ENCODE peak calls at places on chromosomes 1 and 21, in four cellular contexts. W is psoas muscle, R is prostate gland, U is HepG2. Z is an unnamed sample.
A peak's percentile ranks its signal among the peaks of the same experiment; 100 is the strongest.

GRCh38 chr21:42009831-42010506 is at the start of gene ZBTB21:
- DNase-seq in U (peak; percentile 96), W (peak; percentile 99), R (peak; percentile 98), Z (peak; percentile 99)

GRCh38 chr1:96979287-96979686 is 257.7 kb downstream of the PTBP2 start:
- DNase-seq in W (no peak), U (no peak), R (no peak), Z (no peak)

GRCh38 chr1:223515416-223515815 is 122.2 kb downstream of the CCDC185 start:
- DNase-seq in W (no peak), U (no peak), R (no peak), Z (no peak)

GRCh38 chr1:181044449-181044966 is 10.7 kb downstream of the MR1 start:
- DNase-seq in W (no peak), U (peak; percentile 82), R (peak; percentile 67), Z (peak; percentile 36)

GRCh38 chr1:167757433-167758309 is 35.9 kb downstream of the MPZL1 start:
- DNase-seq in R (no peak), U (no peak), W (no peak), Z (no peak)

GRCh38 chr1:119947468-119947867 is 51.2 kb upstream of the ADAM30 start:
- DNase-seq in W (no peak), R (no peak), U (no peak), Z (no peak)

GRCh38 chr1:240155605-240156004 is 63.9 kb downstream of the FMN2 start:
- DNase-seq in W (no peak), U (no peak), R (no peak), Z (no peak)

GRCh38 chr1:84689514-84690396 is 506 bp downstream of the SSX2IP start:
- DNase-seq in R (peak; percentile 35), W (peak; percentile 70), U (peak; percentile 35), Z (peak; percentile 88)

GRCh38 chr1:175234639-175235038 is 42.1 kb upstream of the KIAA0040 start:
- DNase-seq in R (no peak), W (no peak), U (no peak), Z (no peak)

GRCh38 chr1:13832536-13832935 is 132.5 kb downstream of the PRDM2 start:
- DNase-seq in W (no peak), R (no peak), U (no peak), Z (no peak)

GRCh38 chr1:193278968-193279367 is 92.6 kb upstream of the B3GALT2 start:
- DNase-seq in U (no peak), W (no peak), R (no peak), Z (no peak)

GRCh38 chr1:51627672-51628071 is 10.8 kb downstream of the OSBPL9 start:
- DNase-seq in U (peak; percentile 49), W (no peak), R (no peak), Z (no peak)

GRCh38 chr1:32172621-32173245 is 6.7 kb upstream of the TXLNA start:
- DNase-seq in R (no peak), U (no peak), W (no peak), Z (no peak)

GRCh38 chr1:169368406-169368769 is 393 bp downstream of the BLZF1 start:
- DNase-seq in R (peak; percentile 13), U (peak; percentile 2), W (no peak), Z (no peak)

GRCh38 chr1:112906155-112906698 is 49.8 kb downstream of the SLC16A1 start:
- DNase-seq in U (no peak), W (no peak), R (no peak), Z (no peak)

GRCh38 chr1:181161170-181161870 is 72.8 kb downstream of the IER5 start:
- DNase-seq in U (no peak), W (no peak), R (no peak), Z (no peak)

GRCh38 chr1:244970236-244970652 is 105.9 kb upstream of the HNRNPU start:
- DNase-seq in R (no peak), W (peak; percentile 90), U (peak; percentile 77), Z (peak; percentile 86)

GRCh38 chr21:21101911-21102310 is 103.7 kb downstream of the NCAM2 start:
- DNase-seq in U (peak; percentile 3), W (no peak), R (peak; percentile 9), Z (no peak)

GRCh38 chr1:182084487-182085316 is 23.2 kb upstream of the ZNF648 start:
- DNase-seq in W (peak; percentile 91), U (peak; percentile 78), R (peak; percentile 85), Z (peak; percentile 94)

GRCh38 chr1:217137210-217137871 is 414.1 kb upstream of the ESRRG start:
- DNase-seq in R (no peak), U (no peak), W (peak; percentile 37), Z (peak; percentile 61)

GRCh38 chr1:17211377-17211776 is 6.4 kb downstream of the PADI1 start:
- DNase-seq in W (no peak), U (no peak), R (no peak), Z (no peak)

GRCh38 chr1:26557078-26557477 is 27.5 kb downstream of the RPS6KA1 start:
- DNase-seq in W (no peak), U (no peak), R (no peak), Z (no peak)

GRCh38 chr1:201357211-201357610 is 20.3 kb downstream of the TNNT2 start:
- DNase-seq in U (no peak), W (peak; percentile 42), R (no peak), Z (peak; percentile 36)

GRCh38 chr1:76239470-76239918 is 164.9 kb downstream of the ST6GALNAC3 start:
- DNase-seq in U (no peak), W (no peak), R (no peak), Z (no peak)

GRCh38 chr1:7253118-7253480 is 467.8 kb downstream of the CAMTA1 start:
- DNase-seq in R (no peak), U (no peak), W (no peak), Z (no peak)

GRCh38 chr1:223146745-223147144 is 3.7 kb upstream of the TLR5 start:
- DNase-seq in R (no peak), W (no peak), U (no peak), Z (no peak)

GRCh38 chr21:22993822-22994574 is 1995.8 kb downstream of the NCAM2 start:
- DNase-seq in W (no peak), U (no peak), R (no peak), Z (no peak)

GRCh38 chr1:99772809-99773208 is 6.4 kb upstream of the FRRS1 start:
- DNase-seq in U (no peak), W (no peak), R (no peak), Z (no peak)

GRCh38 chr1:23098463-23099170 is 70.0 kb downstream of the LUZP1 start:
- DNase-seq in R (peak; percentile 57), W (no peak), U (peak; percentile 62), Z (no peak)

GRCh38 chr1:57796609-57797008 is 372.7 kb upstream of the DAB1 start:
- DNase-seq in W (no peak), U (no peak), R (no peak), Z (no peak)

GRCh38 chr1:1221887-1222574 is 8.1 kb upstream of the TNFRSF4 start:
- DNase-seq in W (no peak), R (no peak), U (no peak), Z (no peak)

GRCh38 chr1:1222575-1223225 is 8.7 kb upstream of the TNFRSF4 start:
- DNase-seq in R (no peak), U (no peak), W (no peak), Z (no peak)

GRCh38 chr1:1225238-1225845 is 6.5 kb downstream of the SDF4 start:
- DNase-seq in U (no peak), W (no peak), R (no peak), Z (no peak)

GRCh38 chr1:1223321-1223720 is 8.5 kb downstream of the SDF4 start:
- DNase-seq in W (no peak), U (no peak), R (no peak), Z (no peak)

GRCh38 chr1:1223891-1224290 is 7.9 kb downstream of the SDF4 start:
- DNase-seq in U (no peak), R (no peak), W (no peak), Z (no peak)
- H3K36me3 ChIP-seq in U (peaks cover 74% of the 10 kb centered on the region), R (peaks cover 27% of the 10 kb centered on the region), W (peaks cover 77% of the 10 kb centered on the region), Z (peaks cover 16% of the 10 kb centered on the region)

GRCh38 chr21:17560377-17560776 is 47.5 kb downstream of the CXADR start:
- DNase-seq in R (no peak), U (no peak), W (no peak), Z (no peak)

GRCh38 chr21:17552410-17552809 is 39.6 kb downstream of the CXADR start:
- DNase-seq in R (no peak), U (no peak), W (no peak), Z (no peak)

GRCh38 chr21:17554120-17554519 is 41.3 kb downstream of the CXADR start:
- DNase-seq in U (no peak), W (no peak), R (no peak), Z (no peak)

GRCh38 chr21:17550671-17551308 is 37.9 kb downstream of the CXADR start:
- DNase-seq in R (no peak), W (no peak), U (no peak), Z (no peak)

DNA sequence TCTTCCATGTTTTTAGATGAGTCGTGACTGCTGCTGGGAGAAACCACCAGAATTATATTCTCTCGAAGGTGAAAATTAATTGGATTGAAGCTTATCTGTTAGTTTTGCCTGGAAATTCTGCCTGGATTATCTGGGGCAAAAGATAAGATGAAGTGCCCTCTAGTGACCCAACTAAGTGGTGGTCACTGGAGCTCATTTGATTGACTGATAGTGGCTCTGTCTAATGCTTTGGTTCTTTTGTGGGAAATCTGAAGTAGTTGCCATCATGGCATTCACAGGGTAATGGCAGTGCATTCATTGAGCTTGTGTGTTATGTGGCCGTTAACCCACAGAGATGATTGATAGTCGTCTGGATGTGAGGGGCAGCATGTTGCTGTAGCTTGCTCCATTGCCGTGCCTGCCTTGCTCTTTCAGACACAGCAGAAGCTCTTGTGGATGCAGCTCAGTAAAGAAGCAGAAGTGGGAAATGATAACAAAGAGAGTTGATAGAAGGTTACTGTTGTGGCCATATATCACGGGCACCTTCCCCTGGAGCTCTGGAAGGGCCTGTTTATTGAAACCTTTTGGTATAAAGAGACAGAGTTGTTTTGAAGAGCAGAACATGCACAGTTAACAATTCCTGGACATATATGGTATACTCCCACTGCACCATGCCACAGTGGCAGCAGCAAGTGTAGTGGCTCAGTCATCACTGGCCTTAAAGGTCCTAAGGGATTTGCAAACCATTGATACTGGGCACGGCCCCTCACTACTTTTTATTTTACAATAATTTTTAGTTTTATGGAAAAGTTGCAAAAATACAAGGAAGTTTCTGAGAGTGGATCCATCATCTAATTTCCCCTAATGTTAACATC is 42.0 kb downstream of the CXADR start:
- DNase-seq in U (peak; percentile 32), W (no peak), R (no peak), Z (no peak)
- TF ChIP-seq CTCF in U (peak; percentile 64), W (peak; percentile 4), R (peak; percentile 15), Z (no peak)

DNA sequence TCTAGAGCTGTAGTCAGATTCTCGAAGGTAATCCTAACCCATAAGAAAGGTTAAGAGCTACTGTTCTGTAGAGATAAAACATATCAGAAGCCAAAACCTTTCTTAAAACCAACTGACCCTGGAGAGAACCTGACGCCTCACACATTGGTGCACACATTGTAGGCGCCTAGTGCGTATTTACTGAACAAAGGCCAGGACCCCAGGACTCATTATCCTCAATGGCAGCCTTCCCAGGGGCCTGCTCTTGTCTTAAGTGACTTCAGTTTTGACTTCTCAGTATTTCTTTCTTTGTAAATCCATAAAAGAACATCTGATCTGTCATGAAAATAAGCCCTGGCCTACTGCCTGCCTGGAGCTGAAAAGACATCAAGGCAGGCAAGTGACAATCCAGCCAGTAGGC is 27.6 kb downstream of the ABCA4 start:
- DNase-seq in U (no peak), R (no peak), W (no peak), Z (no peak)
- H3K4me1 ChIP-seq in U (peaks cover 52% of the 10 kb centered on the region), R (peaks cover 7% of the 10 kb centered on the region), W (peaks cover 38% of the 10 kb centered on the region), Z (no peaks in the 10 kb centered on the region)

DNA sequence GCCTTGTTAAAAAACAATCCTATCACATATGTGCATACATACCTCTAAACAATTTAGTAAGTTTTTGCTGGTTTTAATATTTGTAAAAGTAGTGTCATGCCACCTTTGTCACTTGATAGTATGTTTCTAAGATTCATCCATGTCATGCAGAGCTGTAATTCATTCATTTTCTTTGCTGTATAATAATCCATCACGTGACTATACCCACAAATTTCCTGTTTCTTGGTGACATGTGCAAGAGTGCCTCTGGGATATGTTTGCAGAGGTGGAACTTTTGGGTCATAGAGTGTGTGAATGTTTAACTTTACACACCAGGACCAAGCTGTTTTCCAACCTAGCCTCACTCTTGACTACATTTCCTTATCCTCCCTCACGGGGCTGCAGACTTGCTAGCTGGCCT is 62.9 kb downstream of the ZSCAN20 start:
- DNase-seq in W (no peak), R (no peak), U (no peak), Z (no peak)
- H3K36me3 ChIP-seq in W (no peaks in the 10 kb centered on the region), R (no peaks in the 10 kb centered on the region), U (no peaks in the 10 kb centered on the region), Z (no peaks in the 10 kb centered on the region)